ENCODE peak calls at places on chromosomes 16 and 17, in four cellular contexts. U is small intestine, E is stomach, M is MM.1S. V is an unnamed sample.

GRCh38 chr17:3845361-3845753 is 689 bp downstream of the NCBP3 start:
- DNase-seq in M (peak; percentile 32), E (no peak), U (peak; percentile 31), V (no peak)

GRCh38 chr16:9898121-9898520 is 284.1 kb downstream of the GRIN2A start:
- DNase-seq in U (no peak), M (no peak), E (no peak), V (no peak)

GRCh38 chr17:32298298-32298697 is 32.7 kb downstream of the RHBDL3 start:
- DNase-seq in M (no peak), U (no peak), E (no peak), V (no peak)

GRCh38 chr16:87207965-87208364 is 109.2 kb downstream of the C16orf95 start:
- DNase-seq in U (no peak), M (no peak), E (no peak), V (no peak)

GRCh38 chr17:32634167-32634566 is 147.4 kb downstream of the CDK5R1 start:
- DNase-seq in U (no peak), M (no peak), E (no peak), V (no peak)

GRCh38 chr16:19153876-19154275 is 14.2 kb upstream of the SYT17 start:
- DNase-seq in E (no peak), M (peak; percentile 41), U (no peak), V (no peak)

GRCh38 chr17:47205419-47205963 is 3.7 kb upstream of the MYL4 start:
- DNase-seq in U (peak; percentile 83), E (peak; percentile 72), M (peak; percentile 95), V (peak; percentile 74)

GRCh38 chr17:81900181-81900820 is 1.7 kb upstream of the NPB start:
- DNase-seq in U (no peak), M (no peak), E (no peak), V (no peak)

GRCh38 chr17:45131616-45132301 is 556 bp downstream of the PLCD3 start:
- DNase-seq in E (peak; percentile 48), M (no peak), U (no peak), V (peak; percentile 36)

GRCh38 chr16:72596373-72596772 is 424.4 kb upstream of the PMFBP1 start:
- DNase-seq in M (no peak), U (no peak), E (no peak), V (no peak)

GRCh38 chr17:63476494-63476856 is 386 bp upstream of the ACE start:
- DNase-seq in E (no peak), M (no peak), U (no peak), V (no peak)

GRCh38 chr17:63476857-63477470 is at the start of gene ACE:
- DNase-seq in M (peak; percentile 61), U (peak; percentile 88), E (peak; percentile 37), V (no peak)

GRCh38 chr17:63479495-63480184 is 2.8 kb downstream of the ACE start:
- DNase-seq in M (no peak), E (no peak), U (no peak), V (no peak)

GRCh38 chr17:63478814-63479494 is 2.1 kb downstream of the ACE start:
- DNase-seq in M (peak; percentile 70), U (peak; percentile 92), E (peak; percentile 88), V (peak; percentile 58)

GRCh38 chr17:63477471-63478440 is 895 bp downstream of the ACE start:
- DNase-seq in U (peak; percentile 42), M (no peak), E (no peak), V (no peak)
- H3K4me3 ChIP-seq in U (no peak overlapping the region), M (peak overlapping the region; percentile 31), E (peak overlapping the region; percentile 52), V (peak overlapping the region; percentile 8)

GRCh38 chr16:30998852-30999761 is 11.3 kb downstream of the STX1B start:
- DNase-seq in U (peak; percentile 41), E (no peak), M (no peak), V (no peak)

GRCh38 chr16:30995927-30996323 is 10.9 kb downstream of the HSD3B7 start:
- DNase-seq in E (no peak), U (no peak), M (no peak), V (no peak)

GRCh38 chr16:30997000-30997886 is 12.2 kb downstream of the HSD3B7 start:
- DNase-seq in E (peak; percentile 83), M (peak; percentile 52), U (peak; percentile 79), V (peak; percentile 64)

GRCh38 chr16:30996324-30996999 is 11.5 kb downstream of the HSD3B7 start:
- DNase-seq in M (no peak), U (peak; percentile 72), E (no peak), V (no peak)

GRCh38 chr16:30997887-30998711 is 12.3 kb downstream of the STX1B start:
- DNase-seq in U (no peak), E (no peak), M (no peak), V (no peak)
- H3K27ac ChIP-seq in U (no peak overlapping the region), E (peak overlapping the region; percentile 77), M (no peak overlapping the region), V (no peak overlapping the region)

GRCh38 chr16:75420987-75421819 is 12.1 kb downstream of the CFDP1 start:
- DNase-seq in E (peak; percentile 70), M (no peak), U (peak; percentile 70), V (no peak)
- H3K4me3 ChIP-seq in E (no peak overlapping the region), M (no peak overlapping the region), U (no peak overlapping the region), V (no peak overlapping the region)

GRCh38 chr17:79811888-79812205 is 15.0 kb upstream of the CBX8 start:
- DNase-seq in M (no peak), U (no peak), E (no peak), V (no peak)
- H3K27ac ChIP-seq in M (no peak overlapping the region), U (no peak overlapping the region), E (no peak overlapping the region), V (no peak overlapping the region)

DNA sequence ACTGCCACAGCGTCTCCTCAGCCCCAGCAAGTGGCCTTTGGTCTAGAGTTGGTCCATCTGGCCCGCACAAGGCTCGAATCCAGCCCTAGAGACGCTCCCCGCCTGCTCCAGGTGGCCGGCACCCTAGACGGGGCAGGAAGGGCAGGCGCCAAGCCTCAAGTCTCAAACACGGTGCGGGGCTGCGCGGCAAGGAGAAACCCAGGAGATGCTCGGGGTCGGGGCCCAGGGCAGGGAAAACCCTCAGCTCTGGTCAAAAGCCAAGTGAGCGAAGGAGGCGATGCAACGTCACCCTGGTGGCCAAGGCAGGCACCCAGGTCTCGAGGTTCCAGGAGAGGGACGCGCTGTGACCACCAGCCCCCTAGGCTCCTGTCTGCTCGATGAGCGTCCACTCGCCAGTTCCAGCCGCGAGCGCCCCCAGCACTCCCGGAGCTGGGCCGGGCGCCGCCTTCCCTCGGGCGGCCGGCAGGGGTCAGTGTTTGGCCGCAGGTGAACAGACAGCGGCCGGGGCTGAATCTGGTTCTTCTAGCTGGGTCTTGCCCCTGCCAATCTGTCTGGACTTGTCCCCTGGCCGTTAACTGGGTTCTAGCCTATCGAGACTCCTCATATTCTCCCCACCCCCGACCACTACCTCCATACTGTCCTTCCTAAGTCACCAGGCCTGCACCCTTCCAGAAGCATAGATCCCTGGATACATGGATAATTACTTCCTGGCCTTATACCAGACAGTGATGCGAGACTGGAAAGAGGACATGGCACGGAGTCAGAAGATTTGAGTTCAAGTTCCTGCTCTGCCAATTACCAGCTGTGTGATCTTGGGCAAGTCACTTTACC is 44.0 kb downstream of the PRAC1 start:
- DNase-seq in E (peak; percentile 71), M (peak; percentile 62), U (peak; percentile 56), V (peak; percentile 69)
- H3K4me3 ChIP-seq in E (no peak overlapping the region), M (peak overlapping the region; percentile 51), U (no peak overlapping the region), V (no peak overlapping the region)

GRCh38 chr16:17519041-17519440 is 48.3 kb upstream of the XYLT1 start:
- DNase-seq in E (no peak), M (no peak), U (no peak), V (no peak)

GRCh38 chr16:17515421-17516210 is 44.9 kb upstream of the XYLT1 start:
- DNase-seq in U (no peak), E (no peak), M (no peak), V (no peak)

GRCh38 chr16:17518441-17518840 is 47.7 kb upstream of the XYLT1 start:
- DNase-seq in E (no peak), U (no peak), M (no peak), V (no peak)

GRCh38 chr16:17519556-17519955 is 48.8 kb upstream of the XYLT1 start:
- DNase-seq in M (no peak), U (no peak), E (no peak), V (no peak)

DNA sequence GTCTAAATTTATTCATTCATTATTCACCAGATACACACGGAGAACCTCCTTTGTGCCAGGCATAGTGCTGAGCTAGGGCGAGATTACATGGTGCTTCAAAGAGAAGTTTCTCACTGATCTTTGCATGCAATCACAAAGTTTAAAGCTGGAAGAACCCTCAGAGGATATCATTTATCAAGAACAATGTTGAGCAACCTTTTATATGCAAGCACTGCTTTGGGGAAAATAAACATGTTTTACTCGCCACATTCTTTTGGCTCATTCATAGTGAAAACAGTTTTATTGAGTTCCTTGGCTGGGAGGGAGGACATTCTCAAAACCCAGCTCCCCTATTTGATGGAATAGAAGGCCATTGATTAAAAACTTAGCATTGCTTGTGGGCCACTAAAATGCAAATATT is 49.8 kb upstream of the XYLT1 start:
- DNase-seq in U (no peak), E (no peak), M (no peak), V (no peak)
- H3K27ac ChIP-seq in U (no peak overlapping the region), E (no peak overlapping the region), M (no peak overlapping the region), V (no peak overlapping the region)

DNA sequence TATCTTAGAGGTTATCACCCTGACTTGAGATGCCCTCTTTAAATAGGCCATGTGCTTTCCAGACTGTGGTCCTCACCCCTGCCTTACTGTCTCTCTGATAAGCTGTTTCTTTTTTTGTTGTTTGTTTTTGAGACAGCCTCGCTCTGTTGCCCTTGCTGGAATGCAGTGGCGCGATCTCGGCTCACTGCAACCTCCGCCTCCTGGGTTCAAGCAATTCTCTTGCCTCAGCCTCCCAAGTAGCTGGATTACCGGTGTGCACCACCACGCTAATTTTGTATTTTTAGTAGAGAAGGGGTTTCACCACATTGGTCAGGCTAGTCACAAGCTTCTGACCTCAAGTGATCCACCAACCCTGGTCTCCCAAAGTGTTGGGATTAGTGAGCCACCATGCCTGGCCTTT is 765 bp upstream of the SEPTIN12 start:
- DNase-seq in M (no peak), E (no peak), U (no peak), V (no peak)
- H3K4me3 ChIP-seq in M (no peak overlapping the region), E (no peak overlapping the region), U (no peak overlapping the region), V (no peak overlapping the region)

DNA sequence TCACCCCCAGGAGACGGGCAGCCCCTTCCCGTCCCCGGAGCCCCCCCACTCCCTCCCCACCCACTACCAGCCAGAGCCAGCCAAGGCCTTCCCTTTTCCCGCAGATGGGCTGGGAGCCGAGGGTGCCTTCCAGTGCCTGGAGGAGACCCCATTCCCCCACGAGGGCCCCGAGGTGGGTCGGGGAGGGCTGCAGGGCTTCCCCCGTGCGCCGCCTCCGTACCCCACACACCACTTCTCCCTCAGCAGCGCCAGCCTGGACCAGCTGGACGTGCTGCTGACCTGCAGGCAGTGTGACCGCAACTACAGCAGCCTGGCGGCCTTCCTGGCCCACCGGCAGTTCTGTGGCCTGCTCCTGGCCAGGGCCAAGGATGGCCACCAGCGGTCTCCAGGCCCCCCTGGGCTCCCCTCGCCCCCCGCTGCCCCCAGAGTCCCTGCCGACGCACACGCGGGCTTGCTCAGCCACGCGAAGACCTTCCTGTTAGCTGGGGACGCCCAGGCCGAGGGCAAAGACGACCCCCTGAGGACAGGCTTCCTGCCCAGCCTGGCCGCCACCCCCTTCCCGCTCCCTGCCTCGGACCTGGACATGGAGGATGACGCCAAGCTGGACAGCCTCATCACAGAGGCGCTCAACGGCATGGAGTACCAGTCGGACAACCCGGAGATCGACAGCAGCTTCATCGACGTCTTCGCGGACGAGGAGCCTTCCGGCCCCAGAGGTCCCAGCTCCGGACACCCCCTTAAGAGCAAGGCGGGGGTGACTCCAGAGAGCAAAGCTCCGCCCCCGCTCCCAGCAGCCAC is 23.5 kb upstream of the ZFPM1 start:
- DNase-seq in E (no peak), U (no peak), M (no peak), V (no peak)
- H3K27ac ChIP-seq in E (peak overlapping the region; percentile 75), U (no peak overlapping the region), M (no peak overlapping the region), V (peak overlapping the region; percentile 57)